ENCODE peak calls at places on chromosomes 3 and 15, in six cellular contexts. H is activated CD4-positive, CD25-positive, alpha-beta regulatory T cell; Q is NCI-H1417 treated with DMSO at 0.1 percent for 48 hours; J is kidney; W is mesothelial cell of epicardium; D is GDM1. S is an unnamed sample.

GRCh38 chr3:152209776-152210175 is 59.0 kb upstream of the MBNL1 start:
- DNase-seq in Q (no peak), J (no peak), W (no peak), D (no peak), H (no peak), S (no peak)

GRCh38 chr3:131025500-131025899 is 1.1 kb downstream of the ASTE1 start:
- DNase-seq in D (no peak), Q (no peak), W (no peak), J (no peak), H (no peak), S (no peak)

GRCh38 chr3:132343018-132343612 is 25.9 kb downstream of the ACP3 start:
- DNase-seq in H (no peak), J (no peak), D (peak), Q (no peak), W (peak), S (peak)

GRCh38 chr15:52960283-52960682 is 170.1 kb upstream of the ONECUT1 start:
- DNase-seq in W (no peak), D (no peak), Q (no peak), H (no peak), J (no peak), S (no peak)

GRCh38 chr15:75182187-75183131 is 19.2 kb upstream of the C15orf39 start:
- DNase-seq in W (no peak), J (peak), Q (no peak), H (no peak), D (no peak), S (no peak)

GRCh38 chr3:147269907-147270306 is 136.4 kb downstream of the ZIC4 start:
- DNase-seq in J (no peak), D (no peak), Q (no peak), H (no peak), W (no peak), S (no peak)

GRCh38 chr3:36895488-36896409 is 49.1 kb downstream of the TRANK1 start:
- DNase-seq in Q (no peak), H (no peak), D (no peak), J (no peak), W (no peak), S (peak)

GRCh38 chr15:70419046-70419445 is 321.3 kb upstream of the TLE3 start:
- DNase-seq in W (no peak), J (no peak), D (no peak), H (no peak), Q (no peak), S (no peak)

GRCh38 chr3:122497425-122497824 is 17.3 kb downstream of the KPNA1 start:
- DNase-seq in D (peak), Q (no peak), J (no peak), W (no peak), H (no peak), S (peak)

GRCh38 chr3:23055733-23056376 is 147.3 kb upstream of the UBE2E2 start:
- DNase-seq in W (no peak), J (no peak), D (no peak), Q (no peak), H (no peak), S (no peak)

GRCh38 chr3:4742359-4742758 is 236.9 kb upstream of the BHLHE40 start:
- DNase-seq in H (no peak), D (no peak), W (no peak), J (no peak), Q (no peak), S (no peak)

GRCh38 chr3:139380575-139380974 is 8.9 kb downstream of the COPB2 start:
- DNase-seq in H (no peak), D (no peak), J (no peak), W (no peak), Q (no peak), S (no peak)

GRCh38 chr3:61848885-61849284 is 287.5 kb downstream of the PTPRG start:
- DNase-seq in H (no peak), Q (no peak), W (no peak), J (no peak), D (no peak), S (no peak)

GRCh38 chr15:56524915-56525314 is 60.0 kb upstream of the MNS1 start:
- DNase-seq in J (no peak), H (no peak), Q (no peak), D (no peak), W (no peak), S (no peak)

GRCh38 chr15:55241895-55242294 is 45.2 kb upstream of the RSL24D1 start:
- DNase-seq in Q (no peak), J (no peak), H (no peak), D (no peak), W (no peak), S (no peak)

GRCh38 chr3:50550079-50550736 is 17.3 kb downstream of the C3orf18 start:
- DNase-seq in H (peak), J (no peak), W (peak), Q (no peak), D (no peak), S (peak)

GRCh38 chr3:186489507-186489906 is 54.7 kb downstream of the CRYGS start:
- DNase-seq in J (no peak), W (no peak), D (no peak), Q (no peak), H (no peak), S (no peak)

GRCh38 chr3:20054549-20054987 is 14.3 kb downstream of the KAT2B start:
- DNase-seq in D (no peak), W (no peak), J (peak), Q (no peak), H (peak), S (peak)

GRCh38 chr3:192545346-192545745 is 182.0 kb downstream of the FGF12 start:
- DNase-seq in Q (no peak), W (no peak), H (no peak), J (no peak), D (no peak), S (no peak)

GRCh38 chr3:26428992-26429391 is 193.6 kb upstream of the LRRC3B start:
- DNase-seq in J (no peak), Q (no peak), H (no peak), W (no peak), D (no peak), S (no peak)

GRCh38 chr15:95624100-95624499 is 706.4 kb upstream of the NR2F2 start:
- DNase-seq in H (no peak), W (no peak), D (no peak), Q (no peak), J (no peak), S (no peak)

GRCh38 chr3:197376020-197376419 is 77.6 kb upstream of the DLG1 start:
- DNase-seq in D (no peak), H (no peak), W (peak), J (peak), Q (no peak), S (no peak)

GRCh38 chr3:89525597-89525996 is 418.2 kb downstream of the EPHA3 start:
- DNase-seq in H (no peak), Q (no peak), J (no peak), D (no peak), W (no peak), S (no peak)

GRCh38 chr15:70853855-70854668 is at the start of gene LARP6:
- DNase-seq in W (peak), Q (no peak), D (no peak), J (peak), H (no peak), S (no peak)

GRCh38 chr3:124063168-124063909 is 71.4 kb upstream of the ROPN1 start:
- DNase-seq in W (no peak), D (no peak), H (no peak), J (no peak), Q (no peak), S (no peak)

GRCh38 chr3:183871541-183871940 is 13.1 kb downstream of the PARL start:
- DNase-seq in J (no peak), W (no peak), Q (no peak), H (no peak), D (no peak), S (no peak)

GRCh38 chr3:191329654-191330308 is 545 bp downstream of the UTS2B start:
- DNase-seq in J (no peak), D (no peak), H (peak), W (peak), Q (no peak), S (no peak)

GRCh38 chr15:74307827-74308642 is 59.4 kb downstream of the CYP11A1 start:
- DNase-seq in W (peak), Q (peak), J (no peak), H (no peak), D (peak), S (peak)

GRCh38 chr3:171056528-171056927 is 30.0 kb upstream of the SLC2A2 start:
- DNase-seq in Q (no peak), H (no peak), W (no peak), D (no peak), J (no peak), S (no peak)

GRCh38 chr15:25947336-25948080 is 84.4 kb upstream of the ATP10A start:
- DNase-seq in J (no peak), D (no peak), Q (no peak), W (no peak), H (no peak), S (no peak)

S was measured in AML-193.